ENCODE peak calls at places on chromosomes 3 and 15, in eight cellular contexts. Z, K, F, U, L, N, R and Q are unnamed samples.

GRCh38 chr3:107356706-107357105 is 20.5 kb upstream of the CCDC54 start:
- DNase-seq in N (no peak), R (no peak), Z (no peak), U (no peak), F (no peak), K (peak; percentile 42), L (no peak), Q (no peak)

GRCh38 chr3:12467746-12468145 is 16.5 kb upstream of the TSEN2 start:
- DNase-seq in N (no peak), R (no peak), L (no peak), Z (no peak), U (no peak), K (no peak), F (no peak), Q (no peak)

GRCh38 chr15:75049392-75049791 is 26.0 kb downstream of the PPCDC start:
- DNase-seq in L (no peak), K (no peak), U (no peak), R (no peak), N (no peak), Z (no peak), F (peak; percentile 37), Q (no peak)

GRCh38 chr3:139328356-139328755 is 15.5 kb upstream of the MRPS22 start:
- DNase-seq in U (no peak), R (no peak), Z (no peak), L (no peak), N (no peak), F (no peak), K (no peak), Q (no peak)

GRCh38 chr15:29403778-29404177 is 134.2 kb upstream of the NSMCE3 start:
- DNase-seq in F (no peak), R (no peak), N (peak; percentile 10), L (no peak), U (no peak), Z (no peak), K (peak; percentile 45), Q (no peak)

GRCh38 chr15:93479679-93480078 is 390.7 kb upstream of the RGMA start:
- DNase-seq in F (no peak), N (no peak), L (no peak), R (no peak), U (no peak), Z (no peak), K (no peak), Q (no peak)

GRCh38 chr3:107813066-107813465 is 277.8 kb downstream of the CD47 start:
- DNase-seq in Z (no peak), N (no peak), F (no peak), L (no peak), R (no peak), K (no peak), U (no peak), Q (no peak)

GRCh38 chr3:13017361-13018038 is 55.7 kb downstream of the IQSEC1 start:
- DNase-seq in N (no peak), Z (no peak), K (no peak), U (peak; percentile 39), L (no peak), R (no peak), F (no peak), Q (no peak)

GRCh38 chr3:136149569-136150136 is 46.5 kb downstream of the MSL2 start:
- DNase-seq in U (no peak), L (no peak), N (no peak), K (peak; percentile 67), F (peak; percentile 46), R (no peak), Z (no peak), Q (no peak)

GRCh38 chr15:80419546-80419945 is 15.4 kb downstream of the ARNT2 start:
- DNase-seq in U (no peak), N (no peak), F (peak; percentile 43), R (no peak), L (no peak), Z (no peak), K (peak; percentile 1), Q (no peak)

GRCh38 chr15:92643849-92644815 is 11.4 kb downstream of the FAM174B start:
- DNase-seq in F (no peak), K (peak; percentile 50), Z (no peak), L (no peak), R (no peak), N (no peak), U (no peak), Q (no peak)

GRCh38 chr15:67219288-67219687 is 35.2 kb downstream of the AAGAB start:
- DNase-seq in R (no peak), Z (no peak), N (no peak), K (no peak), L (no peak), U (no peak), F (no peak), Q (no peak)

GRCh38 chr3:143294183-143294582 is 174.6 kb downstream of the CHST2 start:
- DNase-seq in K (no peak), R (no peak), N (no peak), F (no peak), U (no peak), L (no peak), Z (no peak), Q (no peak)

GRCh38 chr3:115428825-115429224 is 194.5 kb upstream of the GAP43 start:
- DNase-seq in U (no peak), F (no peak), K (no peak), R (no peak), N (no peak), Z (no peak), L (no peak), Q (no peak)

GRCh38 chr15:101178414-101178813 is 73.4 kb downstream of the CHSY1 start:
- DNase-seq in U (no peak), N (no peak), R (no peak), L (no peak), K (no peak), Z (no peak), F (no peak), Q (no peak)

GRCh38 chr3:181316481-181316880 is 326.9 kb upstream of the DNAJC19 start:
- DNase-seq in L (no peak), Z (no peak), F (peak; percentile 38), R (no peak), N (no peak), K (peak; percentile 41), U (peak; percentile 10), Q (no peak)

GRCh38 chr15:44102675-44103254 is 92.3 kb downstream of the FRMD5 start:
- DNase-seq in F (peak; percentile 99), K (peak; percentile 99), Z (peak; percentile 83), N (no peak), L (no peak), R (peak; percentile 48), U (no peak), Q (no peak)

GRCh38 chr15:78418681-78419080 is 19.3 kb upstream of the IREB2 start:
- DNase-seq in F (no peak), R (no peak), L (no peak), K (no peak), U (no peak), Z (no peak), N (no peak), Q (no peak)

GRCh38 chr3:181210275-181210674 is 220.7 kb upstream of the DNAJC19 start:
- DNase-seq in N (no peak), Z (no peak), F (peak; percentile 32), U (peak; percentile 37), L (no peak), R (no peak), K (peak; percentile 47), Q (no peak)

GRCh38 chr15:95261546-95261945 is 1030.2 kb downstream of the MCTP2 start:
- DNase-seq in Z (no peak), U (no peak), F (no peak), L (no peak), R (no peak), N (no peak), K (no peak), Q (no peak)

GRCh38 chr15:95371664-95372063 is 958.8 kb upstream of the NR2F2 start:
- DNase-seq in F (no peak), L (no peak), K (peak; percentile 22), R (no peak), Z (no peak), N (no peak), U (no peak), Q (no peak)

GRCh38 chr15:66859688-66860253 is 157.7 kb downstream of the SMAD6 start:
- DNase-seq in N (no peak), R (no peak), K (no peak), F (no peak), L (no peak), Z (no peak), U (no peak), Q (no peak)

GRCh38 chr3:111151438-111151837 is 79.8 kb downstream of the NECTIN3 start:
- DNase-seq in K (peak; percentile 94), L (no peak), F (peak; percentile 76), N (no peak), U (no peak), R (no peak), Z (peak; percentile 46), Q (no peak)

GRCh38 chr3:22608721-22609120 is 594.4 kb upstream of the UBE2E2 start:
- DNase-seq in L (no peak), Z (no peak), U (no peak), F (no peak), N (no peak), R (no peak), K (no peak), Q (no peak)

GRCh38 chr3:5084224-5084623 is 37.9 kb upstream of the ARL8B start:
- DNase-seq in N (no peak), U (no peak), K (no peak), L (no peak), R (no peak), F (no peak), Z (no peak), Q (no peak)

GRCh38 chr3:155712008-155712407 is 32.9 kb downstream of the PLCH1 start:
- DNase-seq in R (no peak), U (no peak), L (no peak), Z (no peak), F (peak; percentile 2), K (no peak), N (no peak), Q (no peak)

GRCh38 chr15:89997079-89997478 is 4.0 kb upstream of the ZNF710 start:
- DNase-seq in L (no peak), U (no peak), N (no peak), K (no peak), Z (no peak), F (no peak), R (no peak), Q (no peak)

GRCh38 chr15:70833897-70834765 is 19.8 kb downstream of the LARP6 start:
- DNase-seq in L (no peak), Z (peak; percentile 67), R (no peak), K (peak; percentile 91), F (peak; percentile 87), U (no peak), N (no peak), Q (no peak)